ENCODE peak calls at places on chromosomes 3 and 15, in eight cellular contexts. I, C, U, K, T, P, S and Z are unnamed samples.

GRCh38 chr15:69500339-69500738 is 47.7 kb downstream of the RPLP1 start:
- DNase-seq in K (no peak), U (no peak), P (no peak), I (no peak), C (no peak), T (no peak), S (no peak), Z (no peak)

GRCh38 chr3:55923207-55923606 is 436.1 kb upstream of the WNT5A start:
- DNase-seq in C (no peak), I (no peak), K (no peak), U (no peak), S (no peak), P (no peak), T (no peak), Z (no peak)

GRCh38 chr15:41387646-41388045 is 14.7 kb downstream of the NDUFAF1 start:
- DNase-seq in I (no peak), U (no peak), K (no peak), T (no peak), C (no peak), P (no peak), S (no peak), Z (no peak)

GRCh38 chr3:12345141-12345561 is 56.3 kb downstream of the PPARG start:
- DNase-seq in T (no peak), I (no peak), K (peak; percentile 18), C (no peak), S (no peak), P (no peak), U (no peak), Z (no peak)

GRCh38 chr3:128620268-128620691 is 30.3 kb downstream of the RPN1 start:
- DNase-seq in I (no peak), K (peak; percentile 56), C (no peak), U (no peak), P (no peak), T (no peak), S (no peak), Z (no peak)

GRCh38 chr15:63380828-63381282 is 791 bp downstream of the CA12 start:
- DNase-seq in S (no peak), K (no peak), C (no peak), T (no peak), P (no peak), U (no peak), I (no peak), Z (no peak)

GRCh38 chr3:129035360-129036233 is 25.0 kb upstream of the GP9 start:
- DNase-seq in S (no peak), I (no peak), P (no peak), K (no peak), T (no peak), C (no peak), U (no peak), Z (no peak)

GRCh38 chr3:48727511-48727910 is 10.5 kb upstream of the IP6K2 start:
- DNase-seq in C (no peak), U (no peak), K (no peak), S (no peak), P (no peak), I (no peak), T (no peak), Z (no peak)

GRCh38 chr3:133944181-133944580 is 48.5 kb upstream of the RAB6B start:
- DNase-seq in U (no peak), K (no peak), C (no peak), T (no peak), I (no peak), S (no peak), P (no peak), Z (no peak)

GRCh38 chr3:119817964-119818363 is 36.1 kb downstream of the NR1I2 start:
- DNase-seq in I (no peak), S (no peak), T (no peak), C (no peak), K (no peak), P (no peak), U (no peak), Z (no peak)

GRCh38 chr15:51970132-51970817 is 1.3 kb downstream of the LEO1 start:
- DNase-seq in S (no peak), T (no peak), P (no peak), I (no peak), U (no peak), K (no peak), C (no peak), Z (no peak)